ENCODE peak calls at places on chromosome 15, in ten cellular contexts. M, L, D, A, Z, E, X, J, C and B are unnamed samples.

GRCh38 chr15:29676961-29677402 is 145.3 kb downstream of the TJP1 start:
- DNase-seq in M (peak), L (no peak), D (no peak), A (no peak), Z (peak), E (no peak), X (no peak), J (no peak), C (no peak), B (no peak)

GRCh38 chr15:81101894-81102815 is 31.9 kb upstream of the CFAP161 start:
- DNase-seq in M (no peak), L (no peak), D (no peak), A (no peak), Z (no peak), E (no peak), X (no peak), J (no peak), C (no peak), B (no peak)

GRCh38 chr15:52680041-52680391 is 828 bp upstream of the ATOSA start:
- DNase-seq in M (peak), L (peak), D (no peak), A (no peak), Z (peak), E (peak), X (no peak), J (no peak), C (no peak), B (no peak)

GRCh38 chr15:66498501-66499386 is 1.2 kb upstream of the SNAPC5 start:
- DNase-seq in M (peak), L (peak), D (no peak), A (no peak), Z (peak), E (no peak), X (no peak), J (peak), C (peak), B (no peak)

GRCh38 chr15:29135266-29135665 is 134.4 kb downstream of the NSMCE3 start:
- DNase-seq in M (no peak), L (no peak), D (peak), A (no peak), Z (no peak), E (no peak), X (no peak), J (no peak), C (no peak), B (no peak)

GRCh38 chr15:44718180-44718926 is 7.0 kb downstream of the B2M start:
- DNase-seq in M (no peak), L (no peak), D (no peak), A (no peak), Z (no peak), E (no peak), X (no peak), J (no peak), C (no peak), B (no peak)

GRCh38 chr15:81157195-81157938 is 23.3 kb downstream of the CFAP161 start:
- DNase-seq in M (peak), L (no peak), D (no peak), A (no peak), Z (no peak), E (no peak), X (no peak), J (no peak), C (no peak), B (no peak)

GRCh38 chr15:70376929-70377691 is 279.4 kb upstream of the TLE3 start:
- DNase-seq in M (peak), L (peak), D (peak), A (peak), Z (peak), E (no peak), X (peak), J (peak), C (no peak), B (no peak)

GRCh38 chr15:70475921-70476320 is 287.4 kb downstream of the UACA start:
- DNase-seq in M (no peak), L (no peak), D (no peak), A (no peak), Z (no peak), E (no peak), X (no peak), J (no peak), C (no peak), B (no peak)

GRCh38 chr15:83206971-83207621 is 527 bp downstream of the HDGFL3 start:
- DNase-seq in M (peak), L (peak), D (peak), A (peak), Z (no peak), E (peak), X (peak), J (peak), C (no peak), B (no peak)

GRCh38 chr15:84605225-84605882 is 4.5 kb downstream of the ZSCAN2 start:
- DNase-seq in M (no peak), L (no peak), D (peak), A (no peak), Z (no peak), E (no peak), X (no peak), J (no peak), C (peak), B (no peak)

GRCh38 chr15:84601555-84601838 is 688 bp downstream of the ZSCAN2 start:
- DNase-seq in M (no peak), L (no peak), D (no peak), A (no peak), Z (no peak), E (no peak), X (no peak), J (no peak), C (no peak), B (no peak)

GRCh38 chr15:84606653-84607120 is 5.9 kb downstream of the ZSCAN2 start:
- DNase-seq in M (no peak), L (no peak), D (peak), A (peak), Z (no peak), E (no peak), X (no peak), J (no peak), C (no peak), B (no peak)

GRCh38 chr15:84604804-84605203 is 4.0 kb downstream of the ZSCAN2 start:
- DNase-seq in M (no peak), L (no peak), D (peak), A (no peak), Z (no peak), E (no peak), X (no peak), J (no peak), C (peak), B (no peak)

GRCh38 chr15:84603630-84604379 is 3.0 kb downstream of the ZSCAN2 start:
- DNase-seq in M (no peak), L (no peak), D (no peak), A (no peak), Z (no peak), E (no peak), X (no peak), J (no peak), C (no peak), B (no peak)
- H3K4me3 ChIP-seq in M (no peak), L (no peak), D (no peak), A (no peak), Z (no peak), E (no peak), X (no peak), J (no peak), C (no peak), B (no peak)

GRCh38 chr15:36313881-36314280 is 265.5 kb upstream of the CDIN1 start:
- DNase-seq in M (no peak), L (peak), D (no peak), A (no peak), Z (no peak), E (no peak), X (no peak), J (peak), C (no peak), B (no peak)

GRCh38 chr15:36315649-36316048 is 263.8 kb upstream of the CDIN1 start:
- DNase-seq in M (no peak), L (no peak), D (no peak), A (no peak), Z (no peak), E (no peak), X (no peak), J (no peak), C (no peak), B (no peak)

DNA sequence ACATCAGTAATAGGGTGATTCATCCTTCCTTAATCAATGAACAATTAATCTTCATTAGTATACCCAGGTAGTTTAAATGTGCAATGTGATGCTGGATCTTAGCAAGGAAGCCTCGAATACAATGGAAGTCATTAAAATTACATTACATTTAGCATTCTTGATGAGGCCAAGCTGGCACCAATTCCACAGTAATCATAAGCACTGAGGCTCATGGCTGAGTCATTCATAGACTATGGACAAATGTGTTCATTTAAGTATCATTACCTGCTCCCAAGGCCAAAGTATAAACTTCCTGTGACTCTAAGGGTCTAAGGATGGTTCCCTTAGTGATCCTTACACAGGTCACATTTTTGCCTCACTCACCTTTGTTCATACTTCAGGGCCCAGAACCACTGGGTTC is 266.4 kb upstream of the CDIN1 start:
- DNase-seq in M (no peak), L (no peak), D (no peak), A (no peak), Z (no peak), E (no peak), X (no peak), J (no peak), C (no peak), B (no peak)
- H3K4me3 ChIP-seq in M (no peak), L (no peak), D (no peak), A (no peak), Z (no peak), E (no peak), X (no peak), J (no peak), C (no peak), B (no peak)

DNA sequence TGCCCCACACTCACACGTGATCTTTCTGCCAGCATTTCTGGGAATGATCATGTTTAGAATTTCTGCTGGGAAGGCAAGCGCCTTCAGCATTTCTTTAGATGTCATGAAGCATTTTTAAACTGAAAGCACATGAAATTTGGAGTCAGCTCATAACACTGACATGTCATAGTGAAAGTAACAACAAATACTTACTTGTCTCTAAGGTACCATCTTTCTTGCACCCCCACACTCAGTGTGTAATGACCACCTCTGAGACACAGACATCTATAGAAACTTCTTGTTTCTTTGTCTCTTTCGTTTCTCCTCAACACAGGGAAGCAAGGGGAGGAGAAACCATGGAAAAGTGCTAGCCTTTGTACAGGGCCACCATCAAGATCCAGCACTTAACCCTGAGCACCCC is 171.7 kb downstream of the RORA start:
- DNase-seq in M (no peak), L (no peak), D (no peak), A (no peak), Z (no peak), E (no peak), X (no peak), J (no peak), C (peak), B (no peak)
- H3K4me3 ChIP-seq in M (no peak), L (no peak), D (no peak), A (no peak), Z (no peak), E (no peak), X (no peak), J (no peak), C (no peak), B (no peak)

DNA sequence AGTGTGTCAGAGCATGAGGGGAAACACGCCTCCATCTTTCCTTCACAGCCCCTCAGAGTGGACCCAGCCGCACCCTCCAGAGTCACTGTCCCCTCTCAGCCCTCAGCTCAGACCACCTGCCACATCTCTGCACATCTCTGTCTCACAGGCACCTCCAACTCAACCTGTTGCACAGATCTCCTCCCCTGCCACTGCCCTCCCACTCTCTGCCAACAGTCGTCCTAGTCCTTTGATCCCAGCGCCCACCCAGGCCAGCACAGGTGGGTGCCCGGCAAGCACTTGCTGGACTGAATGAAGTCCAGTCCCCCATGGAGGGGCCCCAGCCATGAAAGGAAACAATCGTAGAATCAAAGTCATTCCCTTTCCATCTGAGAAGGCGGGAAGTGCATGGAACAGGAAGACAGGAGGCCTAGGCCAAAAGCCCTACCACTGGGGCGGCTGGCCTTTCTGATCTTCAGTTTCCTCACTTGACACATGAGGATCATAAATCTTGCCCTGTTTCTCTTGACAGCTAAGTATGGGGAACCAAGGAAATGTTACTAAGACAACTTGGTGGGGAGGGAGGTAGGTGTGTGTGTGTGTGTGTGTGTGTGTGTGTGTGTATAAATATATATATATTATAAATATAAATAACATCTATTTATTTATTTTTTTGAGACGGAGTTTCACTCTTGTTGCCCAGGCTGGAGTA is 28.1 kb downstream of the HCN4 start:
- DNase-seq in M (no peak), L (no peak), D (no peak), A (no peak), Z (no peak), E (no peak), X (no peak), J (no peak), C (no peak), B (no peak)
- H3K4me3 ChIP-seq in M (no peak), L (no peak), D (no peak), A (no peak), Z (no peak), E (no peak), X (no peak), J (no peak), C (no peak), B (no peak)

DNA sequence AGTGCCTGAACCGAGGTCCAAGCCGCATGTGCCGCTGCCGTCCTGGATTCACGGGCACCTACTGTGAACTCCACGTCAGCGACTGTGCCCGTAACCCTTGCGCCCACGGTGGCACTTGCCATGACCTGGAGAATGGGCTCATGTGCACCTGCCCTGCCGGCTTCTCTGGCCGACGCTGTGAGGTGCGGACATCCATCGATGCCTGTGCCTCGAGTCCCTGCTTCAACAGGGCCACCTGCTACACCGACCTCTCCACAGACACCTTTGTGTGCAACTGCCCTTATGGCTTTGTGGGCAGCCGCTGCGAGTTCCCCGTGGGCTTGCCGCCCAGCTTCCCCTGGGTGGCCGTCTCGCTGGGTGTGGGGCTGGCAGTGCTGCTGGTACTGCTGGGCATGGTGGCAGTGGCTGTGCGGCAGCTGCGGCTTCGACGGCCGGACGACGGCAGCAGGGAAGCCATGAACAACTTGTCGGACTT is 7.1 kb downstream of the DLL4 start:
- DNase-seq in M (no peak), L (no peak), D (no peak), A (no peak), Z (no peak), E (no peak), X (no peak), J (no peak), C (no peak), B (no peak)
- H3K4me3 ChIP-seq in M (no peak), L (no peak), D (no peak), A (no peak), Z (no peak), E (no peak), X (peak), J (no peak), C (no peak), B (no peak)